ENCODE peak calls at places on chromosomes 7 and 10, in nine cellular contexts. X is left ventricle myocardium inferior; P is choroid plexus epithelial cell; M is EH; B is neural crest cell; T is activated CD8-positive, alpha-beta memory T cell treated with anti-CD3 and anti-CD28 coated beads for 4 hours; Q is stimulated activated CD4-positive, alpha-beta T cell treated with anti-CD3 and anti-CD28 coated beads, Interleukin-1b, Interleukin-23, amount 100 ng/mL, for 24 hours; F is NCI-H1092; W is mesenteric fat pad. H is an unnamed sample.

GRCh38 chr10:21260060-21260792 is 265.3 kb downstream of the SKIDA1 start:
- DNase-seq in T (no peak), Q (no peak), F (no peak), B (no peak), W (no peak), P (no peak), X (peak), M (peak), H (no peak)

GRCh38 chr7:48089415-48089975 is 430 bp downstream of the UPP1 start:
- DNase-seq in X (no peak), B (no peak), Q (peak), W (no peak), P (no peak), F (no peak), T (peak), M (peak), H (peak)

GRCh38 chr7:74044366-74045350 is 16.7 kb downstream of the ELN start:
- DNase-seq in B (no peak), T (no peak), X (no peak), F (no peak), Q (no peak), P (no peak), M (no peak), W (no peak), H (no peak)

GRCh38 chr7:133478591-133479135 is 225.8 kb downstream of the EXOC4 start:
- DNase-seq in P (no peak), W (no peak), F (peak), X (no peak), B (no peak), M (no peak), Q (no peak), T (no peak), H (no peak)

GRCh38 chr7:32115831-32116230 is 45.6 kb upstream of the PDE1C start:
- DNase-seq in X (no peak), F (no peak), Q (no peak), T (no peak), P (no peak), B (no peak), M (peak), W (no peak), H (no peak)

GRCh38 chr10:36277459-36277858 is 635.4 kb upstream of the FZD8 start:
- DNase-seq in M (no peak), B (no peak), T (no peak), X (no peak), W (no peak), F (no peak), Q (no peak), P (no peak), H (no peak)

GRCh38 chr10:21173964-21174669 is 277.0 kb upstream of the NEBL start:
- DNase-seq in W (no peak), Q (peak), M (no peak), T (peak), P (peak), B (peak), F (peak), X (peak), H (peak)

GRCh38 chr7:156836443-156836842 is 56.5 kb downstream of the LMBR1 start:
- DNase-seq in X (no peak), M (peak), T (no peak), B (no peak), W (no peak), Q (no peak), F (no peak), P (no peak), H (no peak)

GRCh38 chr10:49678827-49679479 is 498 bp upstream of the C10orf53 start:
- DNase-seq in M (no peak), B (no peak), F (no peak), X (no peak), T (no peak), Q (no peak), W (no peak), P (no peak), H (peak)

GRCh38 chr7:30038182-30038980 is 10.2 kb downstream of the PLEKHA8 start:
- DNase-seq in T (no peak), X (no peak), M (peak), B (no peak), P (peak), Q (no peak), F (no peak), W (no peak), H (no peak)

GRCh38 chr10:103566536-103566935 is 73.0 kb downstream of the NEURL1 start:
- DNase-seq in B (no peak), T (no peak), F (no peak), W (no peak), M (peak), Q (no peak), P (peak), X (no peak), H (no peak)

GRCh38 chr10:68559251-68559650 is 886 bp upstream of the TET1 start:
- DNase-seq in P (no peak), B (no peak), Q (no peak), T (no peak), M (no peak), F (no peak), X (no peak), W (no peak), H (no peak)

GRCh38 chr10:132527338-132528063 is 10.1 kb upstream of the INPP5A start:
- DNase-seq in B (no peak), Q (no peak), P (no peak), W (no peak), T (no peak), M (peak), F (no peak), X (peak), H (no peak)

GRCh38 chr7:28112883-28113540 is 67.6 kb downstream of the JAZF1 start:
- DNase-seq in M (no peak), T (no peak), Q (no peak), F (no peak), X (no peak), W (no peak), P (peak), B (no peak), H (no peak)

GRCh38 chr10:124225468-124226270 is 132.3 kb upstream of the CHST15 start:
- DNase-seq in B (no peak), T (no peak), W (peak), P (no peak), M (no peak), Q (no peak), X (no peak), F (no peak), H (no peak)

GRCh38 chr10:96401036-96401435 is 42.2 kb upstream of the OPALIN start:
- DNase-seq in F (no peak), Q (no peak), M (no peak), X (no peak), B (peak), T (no peak), P (no peak), W (peak), H (no peak)

GRCh38 chr7:91929463-91929862 is 11.2 kb upstream of the AKAP9 start:
- DNase-seq in M (no peak), W (no peak), X (no peak), P (no peak), F (no peak), T (no peak), B (no peak), Q (no peak), H (no peak)

GRCh38 chr7:157460721-157461120 is 123.9 kb downstream of the DNAJB6 start:
- DNase-seq in W (peak), B (no peak), F (no peak), Q (no peak), X (no peak), M (no peak), P (no peak), T (no peak), H (no peak)

GRCh38 chr7:38367301-38367700 is 93.9 kb upstream of the TARP start:
- DNase-seq in W (no peak), T (no peak), M (no peak), X (no peak), Q (no peak), B (no peak), P (no peak), F (no peak), H (no peak)

GRCh38 chr7:93307131-93307660 is 75.0 kb downstream of the VPS50 start:
- DNase-seq in P (peak), X (no peak), W (no peak), F (no peak), M (peak), T (no peak), Q (no peak), B (no peak), H (no peak)

GRCh38 chr10:58017719-58018367 is 249.9 kb downstream of the IPMK start:
- DNase-seq in Q (no peak), B (no peak), W (no peak), M (peak), T (no peak), F (no peak), X (no peak), P (peak), H (no peak)

GRCh38 chr7:116101709-116102108 is 71.1 kb upstream of the TFEC start:
- DNase-seq in W (no peak), F (no peak), B (no peak), X (no peak), M (peak), T (no peak), Q (no peak), P (peak), H (no peak)

GRCh38 chr7:76403780-76404494 is 5.6 kb downstream of the SSC4D start:
- DNase-seq in Q (no peak), F (no peak), B (no peak), X (no peak), P (no peak), T (no peak), W (no peak), M (no peak), H (no peak)

GRCh38 chr10:93138113-93138870 is 64.6 kb downstream of the CYP26A1 start:
- DNase-seq in B (no peak), W (no peak), P (no peak), F (no peak), T (no peak), X (no peak), M (peak), Q (no peak), H (no peak)

GRCh38 chr10:33137356-33138007 is 179.5 kb upstream of the ITGB1 start:
- DNase-seq in X (no peak), W (no peak), T (no peak), Q (no peak), M (peak), F (no peak), P (peak), B (no peak), H (no peak)

GRCh38 chr7:129748710-129749109 is 137.2 kb downstream of the NRF1 start:
- DNase-seq in W (no peak), B (no peak), Q (no peak), M (peak), F (no peak), X (no peak), T (no peak), P (peak), H (no peak)

GRCh38 chr10:123392182-123392930 is 238.2 kb downstream of the BUB3 start:
- DNase-seq in W (no peak), F (no peak), M (no peak), B (no peak), T (no peak), P (no peak), Q (no peak), X (no peak), H (no peak)

GRCh38 chr10:52232561-52233350 is 81.3 kb upstream of the DKK1 start:
- DNase-seq in M (no peak), F (no peak), B (no peak), T (no peak), Q (no peak), P (peak), W (no peak), X (no peak), H (no peak)

GRCh38 chr7:141575164-141575563 is 24.0 kb downstream of the AGK start:
- DNase-seq in F (no peak), B (no peak), M (no peak), X (no peak), P (no peak), W (no peak), T (no peak), Q (no peak), H (no peak)

GRCh38 chr10:79084972-79085597 is 16.3 kb downstream of the ZMIZ1 start:
- DNase-seq in M (no peak), T (no peak), Q (no peak), X (no peak), B (no peak), P (no peak), W (no peak), F (no peak), H (no peak)

GRCh38 chr10:1605999-1606940 is 131.1 kb downstream of the ADARB2 start:
- DNase-seq in T (no peak), F (no peak), X (no peak), P (no peak), W (peak), B (no peak), Q (no peak), M (no peak), H (peak)

GRCh38 chr7:74002474-74003017 is 25.4 kb upstream of the ELN start:
- DNase-seq in F (no peak), W (no peak), X (peak), T (no peak), P (peak), M (peak), Q (no peak), B (no peak), H (no peak)

GRCh38 chr10:55813451-55814170 is 547.4 kb downstream of the ZWINT start:
- DNase-seq in P (no peak), T (no peak), X (no peak), Q (no peak), F (no peak), B (no peak), M (no peak), W (peak), H (no peak)

GRCh38 chr10:7546365-7546967 is 120.3 kb downstream of the ITIH5 start:
- DNase-seq in X (no peak), P (no peak), W (no peak), F (no peak), B (no peak), T (no peak), M (no peak), Q (no peak), H (no peak)

H was measured in osteocyte.